ENCODE peak calls at places on chromosomes 1 and 21, in four cellular contexts. Q is upper lobe of left lung, L is BJ, W is neural crest cell. A is an unnamed sample.

GRCh38 chr1:222010306-222010705 is 268.4 kb upstream of the DUSP10 start:
- DNase-seq in Q (no peak), W (no peak), L (no peak), A (peak)

GRCh38 chr1:180594723-180595122 is 36.0 kb downstream of the OVAAL start:
- DNase-seq in W (no peak), L (no peak), Q (no peak), A (no peak)

GRCh38 chr1:49163041-49163440 is 386.4 kb upstream of the BEND5 start:
- DNase-seq in Q (no peak), W (no peak), L (no peak), A (no peak)

GRCh38 chr1:34164510-34165381 is at the start of gene CSMD2:
- DNase-seq in L (no peak), W (peak), Q (no peak), A (no peak)

GRCh38 chr1:145972580-145972979 is 8.1 kb downstream of the POLR3GL start:
- DNase-seq in L (no peak), Q (no peak), W (no peak), A (no peak)

GRCh38 chr1:9321480-9321849 is 28.8 kb downstream of the SPSB1 start:
- DNase-seq in Q (no peak), W (no peak), L (no peak), A (no peak)

GRCh38 chr1:223726380-223727001 is 14.2 kb downstream of the CAPN2 start:
- DNase-seq in Q (peak), W (peak), L (peak), A (no peak)

GRCh38 chr1:154178856-154179811 is 12.8 kb downstream of the TPM3 start:
- DNase-seq in Q (no peak), W (no peak), L (no peak), A (no peak)

GRCh38 chr1:241990040-241990439 is 8.9 kb downstream of the MAP1LC3C start:
- DNase-seq in L (peak), Q (peak), W (no peak), A (no peak)

GRCh38 chr1:97412155-97412554 is 508.7 kb downstream of the DPYD start:
- DNase-seq in L (no peak), W (no peak), Q (no peak), A (no peak)

GRCh38 chr1:31706384-31707058 is 2.7 kb upstream of the COL16A1 start:
- DNase-seq in L (no peak), W (no peak), Q (no peak), A (no peak)

GRCh38 chr1:14521602-14522001 is 76.9 kb upstream of the KAZN start:
- DNase-seq in L (no peak), W (no peak), Q (no peak), A (no peak)

GRCh38 chr1:187157552-187157951 is 328.8 kb downstream of the PLA2G4A start:
- DNase-seq in Q (no peak), W (no peak), L (no peak), A (no peak)

GRCh38 chr1:30322859-30323257 is 400.5 kb downstream of the MATN1 start:
- DNase-seq in Q (no peak), L (no peak), W (no peak), A (no peak)

GRCh38 chr1:162908780-162909179 is 47.8 kb upstream of the CCDC190 start:
- DNase-seq in W (no peak), L (peak), Q (no peak), A (no peak)

GRCh38 chr1:54390655-54391054 is 15.5 kb downstream of the SSBP3 start:
- DNase-seq in L (no peak), Q (no peak), W (no peak), A (no peak)

GRCh38 chr1:106875622-106876021 is 180.9 kb upstream of the PRMT6 start:
- DNase-seq in L (no peak), W (no peak), Q (no peak), A (no peak)

GRCh38 chr1:6180215-6180577 is at the start of gene CHD5:
- DNase-seq in W (no peak), Q (no peak), L (no peak), A (no peak)

GRCh38 chr1:235919797-235920475 is 53.2 kb upstream of the LYST start:
- DNase-seq in W (no peak), Q (no peak), L (no peak), A (no peak)

GRCh38 chr1:176779655-176780328 is 316.8 kb downstream of the PAPPA2 start:
- DNase-seq in Q (no peak), L (no peak), W (no peak), A (no peak)

GRCh38 chr21:40120944-40121575 is 253.8 kb downstream of the PCP4 start:
- DNase-seq in L (no peak), W (no peak), Q (no peak), A (no peak)

GRCh38 chr1:159289059-159289458 is 13.1 kb upstream of the FCER1A start:
- DNase-seq in Q (no peak), L (no peak), W (no peak), A (no peak)

GRCh38 chr21:45259206-45259795 is 28.4 kb downstream of the POFUT2 start:
- DNase-seq in L (no peak), Q (no peak), W (no peak), A (no peak)

GRCh38 chr1:61569212-61569621 is 155.7 kb downstream of the TM2D1 start:
- DNase-seq in L (no peak), Q (no peak), W (no peak), A (no peak)

GRCh38 chr1:38015978-38016640 is 3.6 kb downstream of the UTP11 start:
- DNase-seq in Q (no peak), W (no peak), L (no peak), A (no peak)

GRCh38 chr1:1346501-1346890 is 2.7 kb downstream of the DVL1 start:
- DNase-seq in L (no peak), Q (no peak), W (no peak), A (no peak)
- TF ChIP-seq CTCF in L (no peak), Q (no peak), W (no peak), A (no peak)

DNA sequence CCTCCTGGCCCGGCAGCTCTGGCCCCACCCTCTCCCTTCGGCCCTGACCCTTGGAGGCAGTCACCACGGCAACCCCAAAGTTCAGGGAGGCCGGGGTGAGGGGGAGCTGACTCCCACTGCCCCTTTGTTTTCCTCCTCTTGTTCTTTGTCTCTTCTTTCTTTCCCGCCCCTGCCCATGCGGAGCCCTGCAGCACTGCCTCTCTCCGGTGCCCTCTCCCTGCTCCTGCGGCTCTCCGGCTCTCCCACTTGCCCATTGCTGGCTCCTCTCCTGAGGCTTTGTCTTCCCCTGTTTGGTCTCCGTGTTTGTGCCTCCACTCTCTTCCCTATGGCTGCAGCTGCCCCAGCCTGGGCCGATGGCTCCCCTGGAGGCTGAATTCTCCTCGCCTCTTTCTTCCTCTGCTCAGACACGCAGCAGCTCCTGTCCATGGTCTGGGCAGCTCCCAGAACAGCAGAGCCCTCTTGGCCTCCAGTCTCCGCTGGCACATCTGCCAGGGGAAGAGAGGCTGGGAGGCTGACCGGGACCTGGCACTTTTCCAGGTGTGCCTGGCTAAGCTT is 5.8 kb downstream of the CELSR2 start:
- DNase-seq in L (no peak), W (peak), Q (no peak), A (no peak)
- TF ChIP-seq CTCF in L (no peak), W (no peak), Q (no peak), A (no peak)

GRCh38 chr21:42669069-42669468 is 15.6 kb downstream of the PDE9A start:
- DNase-seq in Q (no peak), W (no peak), L (no peak), A (no peak)
- TF ChIP-seq CTCF in Q (no peak), W (no peak), L (no peak), A (peak)

DNA sequence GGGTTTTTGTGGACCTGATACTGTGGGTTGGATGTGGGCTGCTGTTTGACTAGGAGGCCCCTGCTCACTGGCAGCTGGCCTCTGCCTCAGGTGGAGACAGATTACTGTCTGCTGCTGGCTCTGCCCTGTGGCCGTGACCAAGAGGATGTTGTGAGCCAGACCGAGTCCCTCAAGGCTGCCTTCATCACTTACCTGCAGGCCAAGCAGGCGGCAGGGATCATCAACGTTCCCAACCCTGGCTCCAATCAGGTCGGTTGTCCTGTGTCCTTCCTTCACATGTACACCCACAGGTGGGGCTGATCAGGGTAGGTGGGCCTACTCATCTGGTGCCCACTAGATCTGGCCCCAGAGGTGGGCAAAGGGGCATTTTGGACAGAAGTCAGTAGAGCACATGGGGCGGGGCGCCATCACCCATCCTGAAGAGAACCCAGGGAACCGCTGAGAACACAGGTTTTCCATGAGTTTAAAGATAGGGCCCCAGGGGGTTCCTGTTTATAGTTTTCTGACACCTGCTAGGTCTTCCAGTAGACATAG is 37.2 kb downstream of the ZBTB17 start:
- DNase-seq in L (no peak), W (no peak), Q (no peak), A (no peak)
- TF ChIP-seq CTCF in L (no peak), W (no peak), Q (no peak), A (no peak)

DNA sequence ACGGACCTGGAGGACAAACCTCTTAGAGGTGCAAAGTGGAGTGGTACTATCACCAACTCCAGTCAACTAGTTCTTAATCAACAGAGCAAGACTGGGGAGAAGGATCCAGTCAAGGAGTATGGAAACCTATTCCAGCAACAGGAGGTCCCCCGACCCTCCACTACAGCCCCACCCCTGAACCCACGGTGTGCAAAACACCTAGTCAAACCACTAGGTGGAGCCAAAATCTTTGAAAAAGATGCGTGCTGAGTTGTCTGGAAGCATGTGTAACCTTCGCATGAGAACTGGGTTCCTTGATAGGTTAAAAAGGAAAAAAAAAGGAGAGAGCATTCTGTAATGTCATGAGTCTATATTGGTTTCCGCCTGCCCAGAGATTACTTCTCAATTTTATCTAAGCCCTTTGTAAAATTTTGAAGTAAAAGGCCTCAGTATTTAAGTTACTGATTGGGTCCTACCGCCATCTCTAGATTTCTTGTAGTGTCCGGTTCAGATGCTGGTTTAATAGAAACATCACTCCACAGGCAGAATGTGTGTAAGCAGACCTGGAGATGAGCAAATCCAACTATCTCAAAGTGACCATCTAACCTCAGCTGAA is 81.9 kb upstream of the HAO2 start:
- DNase-seq in L (no peak), Q (no peak), W (peak), A (no peak)
- TF ChIP-seq CTCF in L (peak), Q (no peak), W (peak), A (peak)

DNA sequence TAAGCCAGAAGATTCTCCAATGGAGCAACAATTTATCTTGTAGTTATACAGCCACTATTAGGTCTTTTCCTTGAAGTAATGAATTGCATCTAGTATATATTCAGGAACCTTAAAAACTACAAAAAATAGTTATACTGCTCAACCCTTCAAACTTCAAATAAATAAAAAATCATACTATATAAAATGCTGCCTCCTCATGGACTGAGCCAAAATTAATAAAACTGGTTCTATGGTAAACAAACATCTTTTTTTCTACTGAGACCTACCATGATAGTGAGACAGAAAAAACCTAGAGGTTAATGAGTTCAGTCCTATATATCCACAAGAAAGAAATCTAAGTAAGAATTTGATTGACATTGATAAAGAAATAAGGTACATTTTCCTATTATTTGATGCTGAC is 67.7 kb downstream of the GPATCH2 start:
- DNase-seq in W (no peak), L (no peak), Q (no peak), A (peak)
- TF ChIP-seq CTCF in W (no peak), L (no peak), Q (no peak), A (peak)

DNA sequence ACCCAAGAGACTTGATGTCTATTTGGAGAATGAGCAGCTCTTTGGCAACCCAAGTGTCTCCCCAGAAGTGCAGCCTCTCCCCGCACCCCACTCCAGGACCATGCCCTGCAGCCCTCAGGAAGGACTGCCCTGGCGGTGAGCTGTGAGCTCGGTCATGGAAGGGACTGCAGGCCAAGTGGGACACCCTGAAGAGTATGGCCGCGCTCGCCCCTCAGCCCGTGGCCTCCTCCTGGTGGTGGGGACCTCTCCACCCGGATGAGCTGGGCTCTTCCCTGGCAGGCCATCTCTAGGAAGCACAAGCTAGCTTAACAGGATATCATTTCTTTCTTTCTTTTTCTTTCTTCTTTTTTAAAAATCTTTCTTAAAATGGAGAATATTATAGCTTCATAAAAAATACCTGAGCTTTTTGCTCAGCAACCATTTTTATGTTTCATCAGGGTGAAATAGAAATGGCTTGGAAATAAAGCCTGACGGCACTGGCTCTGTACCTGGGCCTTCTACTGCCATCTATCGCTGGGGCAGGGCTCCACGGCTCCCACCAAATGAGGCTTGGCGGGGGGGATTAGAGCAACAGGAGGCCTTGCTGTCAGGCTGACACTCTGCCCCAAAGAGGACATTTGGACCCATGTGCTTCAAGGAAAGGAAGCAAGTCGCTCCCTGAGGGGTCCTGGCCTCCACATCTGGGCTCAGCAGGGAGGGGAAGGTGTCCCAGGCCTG is 296.2 kb upstream of the VAMP3 start:
- DNase-seq in Q (no peak), L (no peak), W (no peak), A (no peak)
- TF ChIP-seq CTCF in Q (no peak), L (peak), W (no peak), A (peak)

GRCh38 chr21:46634427-46634826 is 1.0 kb upstream of the PRMT2 start:
- DNase-seq in Q (no peak), W (no peak), L (no peak), A (no peak)

GRCh38 chr21:46634966-46635323 is 529 bp upstream of the PRMT2 start:
- DNase-seq in Q (peak), L (peak), W (no peak), A (no peak)

GRCh38 chr21:46636181-46636512 is 673 bp downstream of the PRMT2 start:
- DNase-seq in W (no peak), Q (no peak), L (no peak), A (no peak)

GRCh38 chr21:46636550-46637289 is 1.2 kb downstream of the PRMT2 start:
- DNase-seq in L (no peak), W (no peak), Q (no peak), A (no peak)

GRCh38 chr21:46635324-46636180 is at the start of gene PRMT2:
- DNase-seq in L (peak), Q (peak), W (peak), A (peak)
- TF ChIP-seq CTCF in L (no peak), Q (no peak), W (no peak), A (no peak)